ENCODE peak calls at places on chromosomes 7 and 10, in five cellular contexts. D, B, Z, M and H are unnamed samples.

GRCh38 chr7:124009321-124009720 is 23.5 kb downstream of the TMEM229A start:
- DNase-seq in D (no peak), Z (no peak), M (no peak), B (no peak), H (no peak)

GRCh38 chr7:32036557-32036956 is 33.6 kb downstream of the PDE1C start:
- DNase-seq in D (peak), Z (no peak), M (no peak), B (peak), H (no peak)

GRCh38 chr10:30786131-30786530 is 156.6 kb upstream of the LYZL2 start:
- DNase-seq in Z (no peak), B (peak), D (peak), M (no peak), H (no peak)

GRCh38 chr7:9488555-9488954 is 1055.1 kb downstream of the NXPH1 start:
- DNase-seq in Z (no peak), M (no peak), D (peak), B (peak), H (no peak)

GRCh38 chr7:105094966-105095365 is 81.0 kb downstream of the KMT2E start:
- DNase-seq in Z (no peak), B (no peak), D (no peak), M (no peak), H (no peak)

GRCh38 chr10:95035343-95036283 is 33.7 kb downstream of the CYP2C8 start:
- DNase-seq in D (no peak), B (no peak), Z (no peak), M (no peak), H (no peak)

GRCh38 chr10:43308986-43309385 is 42.1 kb upstream of the RASGEF1A start:
- DNase-seq in B (no peak), D (no peak), Z (no peak), M (no peak), H (peak)

GRCh38 chr7:125605241-125605640 is 675.6 kb upstream of the POT1 start:
- DNase-seq in Z (no peak), M (no peak), D (peak), B (no peak), H (no peak)

GRCh38 chr7:5827755-5828154 is 46.3 kb upstream of the RNF216 start:
- DNase-seq in B (no peak), Z (no peak), D (peak), M (no peak), H (no peak)

GRCh38 chr10:76149182-76149581 is 717.8 kb downstream of the LRMDA start:
- DNase-seq in D (no peak), Z (no peak), M (no peak), B (no peak), H (no peak)

GRCh38 chr10:30877111-30877510 is 154.6 kb downstream of the ZNF438 start:
- DNase-seq in B (peak), D (peak), Z (no peak), M (no peak), H (no peak)

GRCh38 chr7:54831644-54832095 is 72.7 kb upstream of the SEC61G start:
- DNase-seq in Z (no peak), M (no peak), B (no peak), D (peak), H (no peak)

GRCh38 chr10:15658099-15658702 is 61.5 kb downstream of the ITGA8 start:
- DNase-seq in M (no peak), D (no peak), B (no peak), Z (no peak), H (no peak)

GRCh38 chr10:68813554-68813953 is 13.8 kb upstream of the STOX1 start:
- DNase-seq in M (no peak), B (no peak), Z (no peak), D (no peak), H (peak)

GRCh38 chr7:98679741-98680140 is 62.7 kb downstream of the NPTX2 start:
- DNase-seq in M (no peak), D (no peak), B (no peak), Z (no peak), H (no peak)

GRCh38 chr10:29725133-29725720 is 90.5 kb upstream of the SVIL start:
- DNase-seq in Z (no peak), D (peak), M (no peak), B (no peak), H (no peak)

GRCh38 chr7:34073676-34074075 is 168.3 kb downstream of the BMPER start:
- DNase-seq in M (no peak), D (peak), B (no peak), Z (no peak), H (no peak)

GRCh38 chr10:111100198-111100597 is 23.4 kb downstream of the ADRA2A start:
- DNase-seq in B (no peak), D (no peak), M (no peak), Z (no peak), H (no peak)

GRCh38 chr10:71176661-71177060 is 35.7 kb upstream of the UNC5B start:
- DNase-seq in Z (no peak), B (no peak), M (no peak), D (no peak), H (no peak)

GRCh38 chr7:45143616-45144015 is 14.0 kb upstream of the RAMP3 start:
- DNase-seq in B (peak), Z (no peak), M (no peak), D (peak), H (no peak)

GRCh38 chr10:62581351-62581750 is 207.2 kb downstream of the ZNF365 start:
- DNase-seq in Z (no peak), D (peak), M (no peak), B (no peak), H (no peak)

GRCh38 chr7:48280100-48280499 is 108.8 kb downstream of the ABCA13 start:
- DNase-seq in D (peak), B (peak), M (no peak), Z (no peak), H (no peak)

GRCh38 chr10:124728071-124728829 is 15.9 kb downstream of the FAM53B start:
- DNase-seq in D (no peak), Z (no peak), M (peak), B (peak), H (no peak)

GRCh38 chr10:34768261-34768971 is 46.7 kb downstream of the PARD3 start:
- DNase-seq in Z (no peak), B (peak), D (no peak), M (peak), H (no peak)

GRCh38 chr7:73844848-73845460 is 2.6 kb upstream of the METTL27 start:
- DNase-seq in M (no peak), D (peak), Z (no peak), B (peak), H (no peak)

GRCh38 chr7:86013662-86014061 is 630.0 kb upstream of the GRM3 start:
- DNase-seq in B (no peak), Z (no peak), D (no peak), M (no peak), H (no peak)

GRCh38 chr7:24113506-24113905 is 170.5 kb upstream of the NPY start:
- DNase-seq in Z (no peak), B (no peak), M (no peak), D (no peak), H (no peak)

GRCh38 chr7:18976715-18977466 is 140.5 kb downstream of the TWIST1 start:
- DNase-seq in B (no peak), M (no peak), D (peak), Z (no peak), H (no peak)

GRCh38 chr7:36506130-36506794 is 116.6 kb downstream of the ANLN start:
- DNase-seq in D (no peak), B (no peak), M (no peak), Z (no peak), H (no peak)

GRCh38 chr10:3467052-3467906 is 294.7 kb upstream of the PITRM1 start:
- DNase-seq in B (peak), Z (no peak), M (no peak), D (peak), H (no peak)

GRCh38 chr10:37566336-37566735 is 291.1 kb downstream of the ZNF248 start:
- DNase-seq in B (no peak), M (no peak), D (no peak), Z (no peak), H (no peak)

GRCh38 chr7:130152270-130153141 is 52.7 kb downstream of the TMEM209 start:
- DNase-seq in Z (no peak), M (no peak), D (no peak), B (peak), H (no peak)

GRCh38 chr10:86340991-86341260 is 25.7 kb downstream of the GRID1 start:
- DNase-seq in Z (no peak), M (no peak), B (no peak), D (no peak), H (no peak)

GRCh38 chr7:130022115-130022514 is 29.1 kb downstream of the ZC3HC1 start:
- DNase-seq in Z (no peak), D (no peak), M (no peak), B (no peak), H (no peak)

GRCh38 chr10:84293574-84294016 is 34.8 kb upstream of the CCSER2 start:
- DNase-seq in Z (no peak), D (no peak), B (peak), M (peak), H (no peak)

GRCh38 chr10:132487241-132488135 is 50.1 kb upstream of the INPP5A start:
- DNase-seq in D (no peak), M (no peak), B (no peak), Z (no peak), H (no peak)

GRCh38 chr7:155576900-155577508 is 30.6 kb upstream of the CNPY1 start:
- DNase-seq in M (no peak), D (no peak), B (no peak), Z (no peak), H (no peak)

GRCh38 chr7:156000601-156001396 is 188.5 kb upstream of the SHH start:
- DNase-seq in D (no peak), M (no peak), B (no peak), Z (no peak), H (no peak)